ENCODE peak calls at places on chromosome 18, in seven cellular contexts. One of them, this sample, is unnamed.

GRCh38 chr18:78021196-78021595 is 771.5 kb downstream of the GALR1 start:
- DNase-seq in NCI-H2081: no peak
- DNase-seq in GM10248: no peak
- DNase-seq in mesendoderm: peak
- DNase-seq in coronary artery: no peak
- DNase-seq in activated naive CD4-positive, alpha-beta T cell treated with anti-CD3 and anti-CD28 coated beads for 36 hours: peak
- DNase-seq in neural progenitor cell: peak
- DNase-seq in this sample: no peak

GRCh38 chr18:464311-464659 is 36.2 kb downstream of the COLEC12 start:
- DNase-seq in NCI-H2081: no peak
- DNase-seq in GM10248: no peak
- DNase-seq in mesendoderm: no peak
- DNase-seq in coronary artery: no peak
- DNase-seq in activated naive CD4-positive, alpha-beta T cell treated with anti-CD3 and anti-CD28 coated beads for 36 hours: no peak
- DNase-seq in neural progenitor cell: no peak
- DNase-seq in this sample: no peak

GRCh38 chr18:46148810-46149209 is 44.6 kb downstream of the HAUS1 start:
- DNase-seq in NCI-H2081: peak
- DNase-seq in GM10248: peak
- DNase-seq in mesendoderm: peak
- DNase-seq in coronary artery: no peak
- DNase-seq in activated naive CD4-positive, alpha-beta T cell treated with anti-CD3 and anti-CD28 coated beads for 36 hours: peak
- DNase-seq in neural progenitor cell: peak
- DNase-seq in this sample: peak

GRCh38 chr18:77160515-77160914 is 27.9 kb upstream of the MBP start:
- DNase-seq in NCI-H2081: no peak
- DNase-seq in GM10248: no peak
- DNase-seq in mesendoderm: peak
- DNase-seq in coronary artery: no peak
- DNase-seq in activated naive CD4-positive, alpha-beta T cell treated with anti-CD3 and anti-CD28 coated beads for 36 hours: no peak
- DNase-seq in neural progenitor cell: peak
- DNase-seq in this sample: no peak

GRCh38 chr18:61703508-61703907 is 189.3 kb downstream of the RNF152 start:
- DNase-seq in NCI-H2081: no peak
- DNase-seq in GM10248: no peak
- DNase-seq in mesendoderm: no peak
- DNase-seq in coronary artery: no peak
- DNase-seq in activated naive CD4-positive, alpha-beta T cell treated with anti-CD3 and anti-CD28 coated beads for 36 hours: no peak
- DNase-seq in neural progenitor cell: no peak
- DNase-seq in this sample: no peak

GRCh38 chr18:22848618-22849017 is 84.5 kb upstream of the RBBP8 start:
- DNase-seq in NCI-H2081: no peak
- DNase-seq in GM10248: no peak
- DNase-seq in mesendoderm: no peak
- DNase-seq in coronary artery: no peak
- DNase-seq in activated naive CD4-positive, alpha-beta T cell treated with anti-CD3 and anti-CD28 coated beads for 36 hours: no peak
- DNase-seq in neural progenitor cell: no peak
- DNase-seq in this sample: no peak

GRCh38 chr18:48836806-48837615 is 113.8 kb downstream of the SMAD7 start:
- DNase-seq in NCI-H2081: no peak
- DNase-seq in GM10248: no peak
- DNase-seq in mesendoderm: no peak
- DNase-seq in coronary artery: no peak
- DNase-seq in activated naive CD4-positive, alpha-beta T cell treated with anti-CD3 and anti-CD28 coated beads for 36 hours: no peak
- DNase-seq in neural progenitor cell: no peak
- DNase-seq in this sample: no peak

GRCh38 chr18:69992776-69993175 is 45.1 kb upstream of the CD226 start:
- DNase-seq in NCI-H2081: no peak
- DNase-seq in GM10248: no peak
- DNase-seq in mesendoderm: no peak
- DNase-seq in coronary artery: no peak
- DNase-seq in activated naive CD4-positive, alpha-beta T cell treated with anti-CD3 and anti-CD28 coated beads for 36 hours: no peak
- DNase-seq in neural progenitor cell: no peak
- DNase-seq in this sample: no peak

GRCh38 chr18:38933910-38934510 is 1368.4 kb upstream of the CELF4 start:
- DNase-seq in NCI-H2081: no peak
- DNase-seq in GM10248: no peak
- DNase-seq in mesendoderm: no peak
- DNase-seq in coronary artery: no peak
- DNase-seq in activated naive CD4-positive, alpha-beta T cell treated with anti-CD3 and anti-CD28 coated beads for 36 hours: no peak
- DNase-seq in neural progenitor cell: no peak
- DNase-seq in this sample: no peak

GRCh38 chr18:9711361-9712129 is 3.4 kb downstream of the RAB31 start:
- DNase-seq in NCI-H2081: no peak
- DNase-seq in GM10248: peak
- DNase-seq in mesendoderm: no peak
- DNase-seq in coronary artery: peak
- DNase-seq in activated naive CD4-positive, alpha-beta T cell treated with anti-CD3 and anti-CD28 coated beads for 36 hours: peak
- DNase-seq in neural progenitor cell: no peak
- DNase-seq in this sample: no peak

GRCh38 chr18:13797157-13797611 is 26.8 kb upstream of the MC5R start:
- DNase-seq in NCI-H2081: no peak
- DNase-seq in GM10248: no peak
- DNase-seq in mesendoderm: no peak
- DNase-seq in coronary artery: no peak
- DNase-seq in activated naive CD4-positive, alpha-beta T cell treated with anti-CD3 and anti-CD28 coated beads for 36 hours: no peak
- DNase-seq in neural progenitor cell: no peak
- DNase-seq in this sample: no peak

GRCh38 chr18:47772374-47773248 is 157.8 kb downstream of the SMAD2 start:
- DNase-seq in NCI-H2081: peak
- DNase-seq in GM10248: peak
- DNase-seq in mesendoderm: peak
- DNase-seq in coronary artery: no peak
- DNase-seq in activated naive CD4-positive, alpha-beta T cell treated with anti-CD3 and anti-CD28 coated beads for 36 hours: peak
- DNase-seq in neural progenitor cell: peak
- DNase-seq in this sample: peak

GRCh38 chr18:42192251-42193248 is 237.5 kb downstream of the PIK3C3 start:
- DNase-seq in NCI-H2081: no peak
- DNase-seq in GM10248: no peak
- DNase-seq in mesendoderm: no peak
- DNase-seq in coronary artery: no peak
- DNase-seq in activated naive CD4-positive, alpha-beta T cell treated with anti-CD3 and anti-CD28 coated beads for 36 hours: no peak
- DNase-seq in neural progenitor cell: no peak
- DNase-seq in this sample: no peak

GRCh38 chr18:79587298-79588125 is 92.1 kb upstream of the CTDP1 start:
- DNase-seq in NCI-H2081: no peak
- DNase-seq in GM10248: no peak
- DNase-seq in mesendoderm: no peak
- DNase-seq in coronary artery: peak
- DNase-seq in activated naive CD4-positive, alpha-beta T cell treated with anti-CD3 and anti-CD28 coated beads for 36 hours: no peak
- DNase-seq in neural progenitor cell: no peak
- DNase-seq in this sample: no peak

GRCh38 chr18:74378179-74378682 is 62.6 kb downstream of the C18orf63 start:
- DNase-seq in NCI-H2081: no peak
- DNase-seq in GM10248: peak
- DNase-seq in mesendoderm: no peak
- DNase-seq in coronary artery: peak
- DNase-seq in activated naive CD4-positive, alpha-beta T cell treated with anti-CD3 and anti-CD28 coated beads for 36 hours: peak
- DNase-seq in neural progenitor cell: no peak
- DNase-seq in this sample: no peak

GRCh38 chr18:79480171-79480981 is 84.6 kb downstream of the NFATC1 start:
- DNase-seq in NCI-H2081: no peak
- DNase-seq in GM10248: no peak
- DNase-seq in mesendoderm: no peak
- DNase-seq in coronary artery: no peak
- DNase-seq in activated naive CD4-positive, alpha-beta T cell treated with anti-CD3 and anti-CD28 coated beads for 36 hours: no peak
- DNase-seq in neural progenitor cell: no peak
- DNase-seq in this sample: no peak

GRCh38 chr18:23032030-23032582 is 99.0 kb downstream of the RBBP8 start:
- DNase-seq in NCI-H2081: no peak
- DNase-seq in GM10248: no peak
- DNase-seq in mesendoderm: peak
- DNase-seq in coronary artery: no peak
- DNase-seq in activated naive CD4-positive, alpha-beta T cell treated with anti-CD3 and anti-CD28 coated beads for 36 hours: no peak
- DNase-seq in neural progenitor cell: no peak
- DNase-seq in this sample: no peak

GRCh38 chr18:40925071-40925541 is 1029.9 kb upstream of the PIK3C3 start:
- DNase-seq in NCI-H2081: no peak
- DNase-seq in GM10248: no peak
- DNase-seq in mesendoderm: no peak
- DNase-seq in coronary artery: no peak
- DNase-seq in activated naive CD4-positive, alpha-beta T cell treated with anti-CD3 and anti-CD28 coated beads for 36 hours: no peak
- DNase-seq in neural progenitor cell: no peak
- DNase-seq in this sample: no peak

GRCh38 chr18:32349728-32350395 is 120.8 kb downstream of the GAREM1 start:
- DNase-seq in NCI-H2081: no peak
- DNase-seq in GM10248: no peak
- DNase-seq in mesendoderm: peak
- DNase-seq in coronary artery: peak
- DNase-seq in activated naive CD4-positive, alpha-beta T cell treated with anti-CD3 and anti-CD28 coated beads for 36 hours: no peak
- DNase-seq in neural progenitor cell: peak
- DNase-seq in this sample: no peak

GRCh38 chr18:73414598-73414997 is 546.8 kb upstream of the NETO1 start:
- DNase-seq in NCI-H2081: no peak
- DNase-seq in GM10248: no peak
- DNase-seq in mesendoderm: no peak
- DNase-seq in coronary artery: no peak
- DNase-seq in activated naive CD4-positive, alpha-beta T cell treated with anti-CD3 and anti-CD28 coated beads for 36 hours: no peak
- DNase-seq in neural progenitor cell: no peak
- DNase-seq in this sample: no peak

GRCh38 chr18:56245856-56246575 is 392.4 kb downstream of the TXNL1 start:
- DNase-seq in NCI-H2081: no peak
- DNase-seq in GM10248: no peak
- DNase-seq in mesendoderm: peak
- DNase-seq in coronary artery: no peak
- DNase-seq in activated naive CD4-positive, alpha-beta T cell treated with anti-CD3 and anti-CD28 coated beads for 36 hours: no peak
- DNase-seq in neural progenitor cell: peak
- DNase-seq in this sample: no peak

GRCh38 chr18:47149457-47150028 is 757 bp downstream of the HDHD2 start:
- DNase-seq in NCI-H2081: peak
- DNase-seq in GM10248: no peak
- DNase-seq in mesendoderm: peak
- DNase-seq in coronary artery: no peak
- DNase-seq in activated naive CD4-positive, alpha-beta T cell treated with anti-CD3 and anti-CD28 coated beads for 36 hours: no peak
- DNase-seq in neural progenitor cell: peak
- DNase-seq in this sample: no peak

GRCh38 chr18:12391487-12392136 is 14.6 kb upstream of the AFG3L2 start:
- DNase-seq in NCI-H2081: peak
- DNase-seq in GM10248: peak
- DNase-seq in mesendoderm: peak
- DNase-seq in coronary artery: no peak
- DNase-seq in activated naive CD4-positive, alpha-beta T cell treated with anti-CD3 and anti-CD28 coated beads for 36 hours: peak
- DNase-seq in neural progenitor cell: peak
- DNase-seq in this sample: peak

This sample was measured in NCI-H1694.